ENCODE peak calls at places on chromosomes 5 and 9, in four cellular contexts. E is A549, L is HepG2, G is K562. O is an unnamed sample.

GRCh38 chr9:90251311-90251710 is 391.3 kb downstream of the DIRAS2 start:
- DNase-seq in E (no peak), L (no peak), G (no peak), O (no peak)

GRCh38 chr5:143652104-143652700 is 159.8 kb upstream of the HMHB1 start:
- DNase-seq in E (no peak), L (no peak), G (no peak), O (no peak)

GRCh38 chr9:27671591-27671990 is 98.3 kb upstream of the C9orf72 start:
- DNase-seq in E (no peak), L (no peak), G (no peak), O (no peak)

GRCh38 chr9:89309608-89310485 is 1.1 kb upstream of the CKS2 start:
- DNase-seq in E (no peak), L (no peak), G (no peak), O (no peak)

GRCh38 chr9:134886413-134886913 is 5.9 kb downstream of the FCN2 start:
- DNase-seq in E (no peak), L (no peak), G (no peak), O (no peak)

GRCh38 chr5:168654225-168654624 is 75.1 kb upstream of the PANK3 start:
- DNase-seq in E (no peak), L (no peak), G (no peak), O (no peak)

GRCh38 chr9:10026585-10026984 is 586.2 kb downstream of the PTPRD start:
- DNase-seq in E (no peak), L (no peak), G (no peak), O (no peak)

GRCh38 chr5:139014726-139015125 is 139.6 kb upstream of the LRRTM2 start:
- DNase-seq in E (peak), L (no peak), G (no peak), O (no peak)

GRCh38 chr9:121692606-121693505 is 41.4 kb downstream of the DAB2IP start:
- DNase-seq in E (peak), L (peak), G (no peak), O (no peak)

GRCh38 chr9:8365466-8366160 is 566.0 kb upstream of the DMAC1 start:
- DNase-seq in E (no peak), L (no peak), G (no peak), O (no peak)

GRCh38 chr5:55603947-55604346 is 69.2 kb upstream of the PLPP1 start:
- DNase-seq in E (peak), L (no peak), G (no peak), O (no peak)

GRCh38 chr5:55599148-55600050 is 64.6 kb upstream of the PLPP1 start:
- DNase-seq in E (no peak), L (no peak), G (no peak), O (no peak)

GRCh38 chr5:55600086-55600485 is 65.3 kb upstream of the PLPP1 start:
- DNase-seq in E (no peak), L (no peak), G (no peak), O (no peak)

GRCh38 chr5:55601209-55601618 is 66.5 kb upstream of the PLPP1 start:
- DNase-seq in E (peak), L (peak), G (no peak), O (no peak)

GRCh38 chr5:55600536-55601208 is 65.9 kb upstream of the PLPP1 start:
- DNase-seq in E (peak), L (no peak), G (no peak), O (no peak)
- TF ChIP-seq JUNB in E (no peak), L (no peak), G (no peak), O (no peak)

GRCh38 chr9:136218673-136219072 is 13.7 kb upstream of the LHX3 start:
- DNase-seq in E (no peak), L (no peak), G (no peak), O (no peak)

GRCh38 chr9:136222166-136222895 is 17.4 kb upstream of the LHX3 start:
- DNase-seq in E (no peak), L (no peak), G (no peak), O (no peak)

GRCh38 chr9:136219276-136219675 is 14.3 kb upstream of the LHX3 start:
- DNase-seq in E (no peak), L (no peak), G (no peak), O (no peak)

GRCh38 chr9:136218271-136218670 is 13.3 kb upstream of the LHX3 start:
- DNase-seq in E (no peak), L (no peak), G (no peak), O (no peak)

DNA sequence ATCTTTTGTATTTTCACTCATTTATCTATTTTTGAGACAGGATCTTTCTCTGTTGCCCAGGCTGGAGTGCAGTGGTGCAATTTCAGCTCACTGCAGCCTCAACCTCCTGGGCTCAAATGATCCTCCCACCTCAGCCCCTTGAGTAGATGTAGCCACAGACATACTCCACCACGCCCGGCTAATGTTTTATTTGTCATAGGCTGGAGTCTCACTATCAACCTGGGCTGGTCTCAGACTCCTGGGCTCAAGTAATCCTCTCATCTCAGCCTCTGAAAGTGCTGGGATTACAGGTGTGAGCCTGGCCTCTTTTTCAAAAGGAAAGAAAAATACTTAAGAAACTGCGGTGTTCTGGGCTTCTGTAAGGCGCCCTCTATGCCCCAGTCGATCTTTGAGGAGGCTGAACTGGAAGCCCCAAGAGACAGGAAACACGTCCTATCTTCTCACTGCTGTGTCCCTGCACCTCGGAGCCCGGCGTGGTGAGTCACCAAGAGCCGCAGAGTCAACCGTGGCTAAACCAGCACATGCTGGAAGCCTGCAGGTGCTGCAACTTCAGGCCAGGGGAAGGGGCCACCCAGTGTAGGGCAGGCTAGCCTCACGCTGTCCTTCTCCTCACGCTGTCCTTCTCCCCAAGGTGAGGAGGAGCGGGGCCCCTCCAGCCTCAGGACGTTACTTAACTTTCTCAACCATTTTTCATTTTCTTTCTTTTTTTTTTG is 15.2 kb upstream of the LHX3 start:
- DNase-seq in E (peak), L (no peak), G (no peak), O (no peak)
- TF ChIP-seq ESRRA in E (no peak), L (no peak), G (peak), O (no peak)

GRCh38 chr5:45800331-45800730 is 104.2 kb upstream of the HCN1 start:
- DNase-seq in E (no peak), L (no peak), G (no peak), O (no peak)

GRCh38 chr5:45795458-45795857 is 99.3 kb upstream of the HCN1 start:
- DNase-seq in E (no peak), L (no peak), G (no peak), O (no peak)

GRCh38 chr5:45793638-45794532 is 97.7 kb upstream of the HCN1 start:
- DNase-seq in E (no peak), L (no peak), G (no peak), O (peak)

GRCh38 chr5:45799388-45799787 is 103.2 kb upstream of the HCN1 start:
- DNase-seq in E (no peak), L (no peak), G (no peak), O (no peak)

GRCh38 chr5:45796959-45797553 is 100.9 kb upstream of the HCN1 start:
- DNase-seq in E (peak), L (no peak), G (peak), O (no peak)
- TF ChIP-seq JUNB in E (no peak), L (no peak), G (no peak), O (no peak)

DNA sequence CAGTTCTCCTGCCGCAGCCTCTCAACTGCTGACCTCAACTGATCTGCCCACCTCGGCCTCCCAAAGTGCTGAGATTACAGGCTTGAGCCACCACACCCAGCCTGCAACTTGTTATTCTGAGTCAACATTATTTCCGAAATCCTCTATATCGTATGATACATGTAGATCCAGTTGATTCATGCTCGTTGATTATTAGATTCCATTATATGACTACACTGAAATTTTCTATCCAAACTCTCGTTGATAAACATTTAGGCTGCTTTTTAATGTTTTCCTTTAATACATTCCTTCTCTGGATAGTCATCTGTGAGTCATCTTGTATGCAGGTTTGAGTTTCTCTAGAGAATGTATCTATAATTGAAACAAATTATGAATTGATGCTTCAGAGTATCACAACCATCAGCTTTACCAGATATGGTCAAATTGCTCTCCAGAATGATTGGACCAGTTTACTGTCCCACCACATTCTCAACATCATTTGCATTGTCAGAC is 4.1 kb downstream of the CDK7 start:
- DNase-seq in E (peak), L (no peak), G (no peak), O (no peak)
- TF ChIP-seq ESRRA in E (no peak), L (no peak), G (no peak), O (no peak)

DNA sequence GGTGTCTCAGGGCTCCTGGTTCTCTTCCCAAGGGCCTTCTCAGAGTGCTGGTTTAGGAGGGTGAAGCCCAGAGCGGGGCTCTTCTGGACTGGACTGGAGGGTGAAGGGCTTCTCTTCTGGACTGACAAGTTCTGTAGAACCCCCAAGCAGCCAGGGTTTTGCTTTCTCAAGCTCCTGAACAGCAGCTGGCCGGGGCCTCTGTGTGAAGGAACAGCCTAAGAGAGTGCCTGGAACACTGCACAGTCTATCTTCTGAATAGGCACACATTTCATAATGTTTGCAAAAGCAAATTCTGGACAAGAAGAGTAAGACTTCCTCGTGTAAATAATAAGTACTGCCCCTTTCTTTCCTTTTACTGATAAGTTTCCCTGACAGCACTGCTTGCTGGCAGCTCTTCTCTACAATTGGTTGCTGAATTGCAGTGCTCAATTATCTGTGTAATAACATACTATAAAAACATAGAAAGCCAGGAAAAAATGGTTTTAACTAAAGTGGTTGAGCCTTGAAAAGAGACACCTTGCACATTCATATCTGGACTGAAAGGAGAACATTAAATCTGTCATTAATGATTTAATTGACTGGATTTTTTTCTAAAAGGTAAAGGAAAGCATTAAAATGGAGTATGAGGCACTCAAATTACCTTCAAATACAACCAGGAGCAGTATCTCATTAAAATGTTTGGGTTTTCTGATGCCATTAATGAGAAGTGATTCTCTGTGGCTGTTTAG is 20.5 kb downstream of the MAST4 start:
- DNase-seq in E (no peak), L (no peak), G (no peak), O (no peak)
- TF ChIP-seq JUNB in E (no peak), L (no peak), G (no peak), O (no peak)

DNA sequence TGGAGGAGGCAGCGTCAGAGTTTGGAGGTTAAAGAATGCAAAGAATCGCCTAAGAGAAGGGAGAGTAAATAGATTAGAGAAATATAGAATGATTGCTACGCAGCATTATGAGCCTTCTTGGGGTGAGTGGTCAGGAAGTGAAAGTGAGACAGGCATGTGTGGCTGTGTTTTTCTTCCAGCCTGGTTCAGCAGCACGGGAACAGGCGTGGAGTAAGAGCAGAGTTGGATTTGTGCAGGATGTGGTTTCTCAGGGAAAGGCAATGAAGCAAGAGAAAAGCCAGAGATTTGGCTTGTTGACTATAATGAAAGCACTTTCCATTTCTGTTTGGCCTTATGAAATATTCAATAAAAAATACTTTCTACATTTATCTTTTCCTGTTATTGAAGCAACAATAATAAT is 34.3 kb upstream of the FRMD3 start:
- DNase-seq in E (no peak), L (no peak), G (no peak), O (no peak)
- TF ChIP-seq ESRRA in E (no peak), L (no peak), G (no peak), O (no peak)

GRCh38 chr9:5626727-5627634 is 1.9 kb upstream of the RIC1 start:
- DNase-seq in E (peak), L (no peak), G (peak), O (peak)
- TF ChIP-seq JUNB in E (no peak), L (no peak), G (no peak), O (peak)

O was measured in GM12878.